ENCODE peak calls at places on chromosomes 1 and 21, in eight cellular contexts. R is ovary, G is IMR-90, N is breast epithelium, D is K562, B is GM12878, K is transverse colon, V is heart left ventricle. T is an unnamed sample.

GRCh38 chr1:212606734-212607205 is 1.8 kb upstream of the ATF3 start:
- DNase-seq in D (peak; percentile 56), N (peak; percentile 90), V (no peak), B (no peak), K (peak; percentile 91), R (peak; percentile 64), G (no peak), T (peak; percentile 27)

GRCh38 chr21:45141507-45141906 is 67.1 kb downstream of the ADARB1 start:
- DNase-seq in D (no peak), V (no peak), N (no peak), G (no peak), B (no peak), R (no peak), K (no peak), T (no peak)

GRCh38 chr1:11629626-11630025 is 24.6 kb downstream of the FBXO2 start:
- DNase-seq in V (no peak), B (no peak), K (no peak), N (no peak), G (no peak), R (no peak), D (no peak), T (no peak)

GRCh38 chr1:43636006-43636641 is 13.8 kb upstream of the KDM4A start:
- DNase-seq in D (no peak), N (no peak), R (no peak), G (no peak), K (no peak), V (no peak), B (no peak), T (no peak)

GRCh38 chr1:9798236-9799130 is 25.3 kb downstream of the CLSTN1 start:
- DNase-seq in V (no peak), D (no peak), B (no peak), G (peak; percentile 18), R (peak; percentile 44), K (no peak), N (no peak), T (no peak)

GRCh38 chr1:56054959-56055358 is 524.4 kb downstream of the PLPP3 start:
- DNase-seq in D (no peak), V (no peak), N (no peak), G (no peak), R (no peak), K (no peak), B (no peak), T (no peak)

GRCh38 chr1:171142451-171143121 is 42.5 kb upstream of the FMO2 start:
- DNase-seq in K (peak; percentile 13), G (peak; percentile 52), B (no peak), V (peak; percentile 33), R (peak; percentile 43), N (no peak), D (no peak), T (peak; percentile 26)

GRCh38 chr1:41387667-41388091 is 26.4 kb downstream of the FOXO6 start:
- DNase-seq in G (peak; percentile 15), K (peak; percentile 71), R (peak; percentile 94), B (no peak), V (peak; percentile 87), D (no peak), N (peak; percentile 91), T (peak; percentile 81)

GRCh38 chr1:24209097-24209496 is 22.0 kb upstream of the IFNLR1 start:
- DNase-seq in G (no peak), V (no peak), R (no peak), K (no peak), D (no peak), B (no peak), N (no peak), T (no peak)

GRCh38 chr1:26020390-26020789 is 1.2 kb upstream of the EXTL1 start:
- DNase-seq in D (no peak), R (peak; percentile 65), B (no peak), N (no peak), G (peak; percentile 58), V (peak; percentile 61), K (no peak), T (peak; percentile 52)

GRCh38 chr1:204672482-204673216 is 12.9 kb downstream of the LRRN2 start:
- DNase-seq in R (no peak), D (peak; percentile 98), B (no peak), V (no peak), G (no peak), N (no peak), K (no peak), T (no peak)

GRCh38 chr21:17650301-17650700 is 37.6 kb upstream of the BTG3 start:
- DNase-seq in R (no peak), N (no peak), B (no peak), G (no peak), K (no peak), V (no peak), D (no peak), T (no peak)

GRCh38 chr1:227815468-227816409 is at the start of gene PRSS38:
- DNase-seq in R (no peak), N (no peak), G (no peak), B (no peak), D (no peak), V (no peak), K (no peak), T (no peak)

GRCh38 chr1:25890249-25891034 is 14.9 kb upstream of the PAQR7 start:
- DNase-seq in K (peak; percentile 75), B (no peak), R (peak; percentile 64), D (no peak), G (peak; percentile 58), V (no peak), N (no peak), T (no peak)

GRCh38 chr1:31669786-31670582 is 25.3 kb upstream of the PEF1 start:
- DNase-seq in G (peak; percentile 20), K (peak; percentile 90), D (peak; percentile 39), B (no peak), N (peak; percentile 87), R (peak; percentile 83), V (peak; percentile 83), T (peak; percentile 79)

GRCh38 chr1:24340770-24341169 is 21.6 kb downstream of the GRHL3 start:
- DNase-seq in B (no peak), V (no peak), K (no peak), G (no peak), D (no peak), R (no peak), N (no peak), T (no peak)

GRCh38 chr1:41900611-41901444 is 17.9 kb downstream of the HIVEP3 start:
- DNase-seq in R (no peak), N (no peak), K (peak; percentile 31), D (no peak), V (no peak), G (peak; percentile 59), B (no peak), T (no peak)

GRCh38 chr1:184404727-184405027 is 17.8 kb downstream of the C1orf21 start:
- DNase-seq in V (no peak), D (no peak), R (no peak), K (no peak), G (no peak), B (no peak), N (no peak), T (no peak)

GRCh38 chr1:184403961-184404726 is 17.3 kb downstream of the C1orf21 start:
- DNase-seq in G (no peak), K (no peak), V (no peak), D (no peak), B (no peak), N (no peak), R (no peak), T (no peak)

GRCh38 chr1:184405094-184405493 is 18.3 kb downstream of the C1orf21 start:
- DNase-seq in V (no peak), N (no peak), G (no peak), D (no peak), R (no peak), K (no peak), B (no peak), T (no peak)

GRCh38 chr1:184406454-184406853 is 19.6 kb downstream of the C1orf21 start:
- DNase-seq in V (no peak), N (no peak), D (no peak), K (no peak), R (no peak), B (no peak), G (no peak), T (no peak)

GRCh38 chr1:184405743-184406142 is 18.9 kb downstream of the C1orf21 start:
- DNase-seq in B (no peak), V (no peak), K (no peak), N (no peak), D (no peak), R (no peak), G (no peak), T (no peak)
- TF ChIP-seq POLR2A in B (no peak), V (no peak), K (no peak), N (no peak), D (no peak), R (no peak), G (no peak), T (no peak)

DNA sequence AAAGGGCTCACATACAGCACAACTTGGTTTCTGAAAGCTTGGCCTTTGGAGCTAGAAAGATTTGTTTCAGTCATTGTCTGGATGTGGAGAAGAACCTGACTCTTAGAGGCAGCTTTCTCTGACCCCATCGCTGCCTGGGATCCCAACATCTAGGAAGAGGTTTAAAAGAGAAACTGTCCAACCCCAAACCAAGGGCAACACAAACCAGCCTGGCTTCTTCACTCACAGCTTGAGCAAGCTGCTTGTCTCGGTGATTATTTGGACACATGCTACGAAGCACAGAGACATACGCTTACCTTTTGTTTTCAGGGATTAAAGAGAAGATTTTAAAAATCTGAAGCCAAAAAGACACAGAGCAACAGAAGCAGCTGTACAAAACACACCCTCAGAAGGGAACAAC is 109.8 kb downstream of the ETS2 start:
- DNase-seq in G (no peak), D (no peak), R (no peak), K (peak; percentile 9), V (no peak), B (no peak), N (no peak), T (no peak)
- H3K4me1 ChIP-seq in G (peaks cover 19% of the 10 kb centered on the region), D (peaks cover 5% of the 10 kb centered on the region), R (peaks cover 19% of the 10 kb centered on the region), K (peaks cover 30% of the 10 kb centered on the region), V (peaks cover 6% of the 10 kb centered on the region), B (no peaks in the 10 kb centered on the region), N (peaks cover 14% of the 10 kb centered on the region), T (peaks cover 10% of the 10 kb centered on the region)

GRCh38 chr1:234724517-234725176 is 114.7 kb upstream of the IRF2BP2 start:
- DNase-seq in N (peak; percentile 79), V (peak; percentile 87), D (peak; percentile 67), R (peak; percentile 80), B (no peak), K (peak; percentile 71), G (no peak), T (peak; percentile 63)
- TF ChIP-seq POLR2A in N (no peak), V (peak; percentile 25), D (no peak), R (peak; percentile 46), B (no peak), K (no peak), G (peak; percentile 23), T (no peak)

GRCh38 chr1:117661027-117661426 is 55.2 kb downstream of the TENT5C start:
- DNase-seq in B (no peak), V (no peak), K (no peak), D (no peak), N (no peak), R (no peak), G (no peak), T (no peak)

GRCh38 chr1:117660266-117660973 is 54.6 kb downstream of the TENT5C start:
- DNase-seq in G (no peak), V (no peak), D (no peak), N (no peak), B (no peak), K (no peak), R (no peak), T (no peak)

GRCh38 chr1:117658676-117659075 is 52.8 kb downstream of the TENT5C start:
- DNase-seq in D (no peak), B (peak; percentile 51), G (no peak), R (no peak), N (no peak), K (peak; percentile 79), V (no peak), T (no peak)

GRCh38 chr1:117657949-117658660 is 52.3 kb downstream of the TENT5C start:
- DNase-seq in B (no peak), D (no peak), G (no peak), N (no peak), V (no peak), K (no peak), R (no peak), T (no peak)

GRCh38 chr1:117659565-117660264 is 53.9 kb downstream of the TENT5C start:
- DNase-seq in B (no peak), G (no peak), N (no peak), V (no peak), K (no peak), R (no peak), D (peak; percentile 82), T (no peak)
- H3K4me1 ChIP-seq in B (peaks cover 69% of the 10 kb centered on the region), G (peaks cover 10% of the 10 kb centered on the region), N (no peaks in the 10 kb centered on the region), V (no peaks in the 10 kb centered on the region), K (no peaks in the 10 kb centered on the region), R (no peaks in the 10 kb centered on the region), D (peaks cover 74% of the 10 kb centered on the region), T (no peaks in the 10 kb centered on the region)